ENCODE peak calls at places on chromosomes 11 and 22, in six cellular contexts. G is NCI-H774, C is ureter, N is mesenchymal stem cell, T is EL, M is NCI-H1694 treated with DMSO at 0.1 percent for 48 hours. P is an unnamed sample.

GRCh38 chr11:109730669-109731068 is 308.7 kb downstream of the C11orf87 start:
- DNase-seq in G (no peak), C (no peak), N (no peak), T (no peak), M (no peak), P (no peak)

GRCh38 chr11:2436521-2437031 is 7.7 kb downstream of the TRPM5 start:
- DNase-seq in G (no peak), C (no peak), N (no peak), T (no peak), M (no peak), P (no peak)

GRCh38 chr11:17396598-17397310 is 8.3 kb upstream of the KCNJ11 start:
- DNase-seq in G (no peak), C (no peak), N (no peak), T (no peak), M (no peak), P (no peak)

GRCh38 chr11:31102316-31102715 is 267.2 kb downstream of the DCDC1 start:
- DNase-seq in G (no peak), C (no peak), N (no peak), T (no peak), M (no peak), P (no peak)

GRCh38 chr11:57491371-57492061 is 24.0 kb downstream of the SLC43A1 start:
- DNase-seq in G (no peak), C (no peak), N (no peak), T (peak), M (no peak), P (no peak)

GRCh38 chr11:121304750-121305149 is 12.2 kb downstream of the SC5D start:
- DNase-seq in G (no peak), C (no peak), N (no peak), T (no peak), M (no peak), P (no peak)

GRCh38 chr11:1772270-1773130 is 8.8 kb upstream of the CTSD start:
- DNase-seq in G (no peak), C (peak), N (peak), T (peak), M (no peak), P (no peak)

GRCh38 chr22:39494471-39495120 is 7.5 kb upstream of the MIEF1 start:
- DNase-seq in G (no peak), C (no peak), N (peak), T (peak), M (no peak), P (no peak)

GRCh38 chr11:87437844-87438223 is 400.1 kb downstream of the TMEM135 start:
- DNase-seq in G (no peak), C (no peak), N (no peak), T (peak), M (no peak), P (no peak)

GRCh38 chr11:115848080-115848479 is 343.9 kb upstream of the CADM1 start:
- DNase-seq in G (no peak), C (no peak), N (no peak), T (no peak), M (no peak), P (no peak)

GRCh38 chr11:72589802-72590761 is 84.1 kb downstream of the PDE2A start:
- DNase-seq in G (no peak), C (no peak), N (peak), T (peak), M (peak), P (peak)

GRCh38 chr11:113989381-113989780 is 14.5 kb downstream of the HTR3A start:
- DNase-seq in G (no peak), C (no peak), N (no peak), T (no peak), M (no peak), P (no peak)

P was measured in NCI-H526 treated with DMSO at 0.1 percent for 48 hours.